ENCODE peak calls at places on chromosomes 3 and 15, in five cellular contexts. H is OCI-LY7, P is tibial artery, J is cardiac muscle cell, S is Panc1. R is an unnamed sample.

GRCh38 chr15:60526127-60526616 is 47.2 kb upstream of the ICE2 start:
- DNase-seq in J (no peak), S (no peak), H (no peak), P (no peak), R (no peak)

GRCh38 chr3:4845882-4846281 is 133.4 kb upstream of the BHLHE40 start:
- DNase-seq in S (no peak), H (no peak), P (no peak), J (no peak), R (no peak)

GRCh38 chr3:127034990-127035652 is 52.2 kb downstream of the PLXNA1 start:
- DNase-seq in H (no peak), P (peak; percentile 53), J (no peak), S (no peak), R (no peak)

GRCh38 chr3:171685116-171685895 is 125.0 kb downstream of the PLD1 start:
- DNase-seq in J (no peak), P (no peak), S (no peak), H (no peak), R (no peak)

GRCh38 chr3:132124096-132124495 is 89.3 kb upstream of the CPNE4 start:
- DNase-seq in P (no peak), S (no peak), H (no peak), J (no peak), R (no peak)

GRCh38 chr3:171393032-171393744 is 67.0 kb downstream of the TNIK start:
- DNase-seq in J (peak; percentile 88), H (no peak), S (no peak), P (no peak), R (peak; percentile 46)

GRCh38 chr3:134326760-134327593 is 47.3 kb downstream of the AMOTL2 start:
- DNase-seq in J (peak; percentile 99), P (peak; percentile 88), S (no peak), H (no peak), R (peak; percentile 94)

GRCh38 chr15:83498374-83498773 is 51.2 kb downstream of the SH3GL3 start:
- DNase-seq in P (no peak), J (no peak), H (no peak), S (no peak), R (no peak)

GRCh38 chr3:37910666-37911400 is 49.2 kb downstream of the CTDSPL start:
- DNase-seq in H (no peak), P (no peak), J (no peak), S (no peak), R (no peak)

GRCh38 chr15:49421991-49422390 is 1.1 kb upstream of the FGF7 start:
- DNase-seq in P (peak; percentile 69), J (peak; percentile 80), S (no peak), H (peak; percentile 69), R (peak; percentile 34)

GRCh38 chr15:87734571-87735373 is 521.8 kb downstream of the NTRK3 start:
- DNase-seq in P (no peak), H (no peak), S (no peak), J (no peak), R (no peak)
- H3K27ac ChIP-seq in P (no peak overlapping the region), H (no peak overlapping the region), S (no peak overlapping the region), J (no peak overlapping the region), R (no peak overlapping the region)

DNA sequence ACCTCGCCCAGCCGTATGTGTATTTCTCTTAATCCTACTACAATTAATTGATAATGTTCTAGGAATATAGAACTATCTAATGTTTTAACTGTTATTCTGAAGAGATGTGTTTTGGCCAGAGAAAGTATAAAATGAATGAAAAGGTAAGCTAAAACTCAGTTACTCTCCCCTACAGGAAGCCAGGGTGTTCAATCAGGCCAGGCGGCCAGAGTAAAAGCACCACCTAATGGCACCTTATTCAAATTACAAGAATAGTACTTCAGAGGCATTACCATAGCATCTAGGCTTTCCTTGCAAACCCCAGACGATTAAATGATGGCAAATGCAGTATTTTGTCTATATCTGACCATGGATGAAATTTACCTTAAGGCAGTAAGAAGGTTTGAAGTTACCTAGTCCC is 10.4 kb downstream of the SLC12A8 start:
- DNase-seq in S (no peak), J (peak; percentile 31), P (no peak), H (peak; percentile 16), R (no peak)
- TF ChIP-seq CTCF in S (peak; percentile 72), J (peak; percentile 31), P (no peak), H (peak; percentile 67), R (peak; percentile 34)

GRCh38 chr15:29528276-29528675 is 258.7 kb upstream of the NSMCE3 start:
- DNase-seq in H (no peak), S (no peak), J (peak; percentile 6), P (no peak), R (no peak)
- H3K4me3 ChIP-seq in H (no peak overlapping the region), S (no peak overlapping the region), J (no peak overlapping the region), P (no peak overlapping the region), R (no peak overlapping the region)

DNA sequence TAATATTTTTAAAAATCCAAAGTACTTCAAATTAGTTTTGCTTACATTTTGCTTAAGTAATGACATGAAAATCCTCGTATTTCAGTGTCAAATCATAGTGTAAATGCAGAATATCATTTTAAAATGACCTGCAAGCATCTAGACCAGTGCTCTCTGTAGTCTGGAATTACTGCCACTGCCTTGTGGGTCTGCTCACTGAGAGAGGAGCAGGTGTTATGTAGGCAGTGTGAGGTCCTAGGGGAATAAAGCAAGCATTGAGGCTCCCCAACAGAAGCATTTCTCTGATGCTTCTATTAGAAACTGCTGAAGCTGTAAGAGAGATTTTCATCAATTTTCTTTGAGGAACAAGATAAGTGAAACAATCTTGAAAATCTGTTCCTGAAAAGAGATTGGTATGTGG is 253.2 kb downstream of the BBX start:
- DNase-seq in J (no peak), P (no peak), S (no peak), H (no peak), R (no peak)
- H3K27ac ChIP-seq in J (no peak overlapping the region), P (no peak overlapping the region), S (no peak overlapping the region), H (no peak overlapping the region), R (no peak overlapping the region)

DNA sequence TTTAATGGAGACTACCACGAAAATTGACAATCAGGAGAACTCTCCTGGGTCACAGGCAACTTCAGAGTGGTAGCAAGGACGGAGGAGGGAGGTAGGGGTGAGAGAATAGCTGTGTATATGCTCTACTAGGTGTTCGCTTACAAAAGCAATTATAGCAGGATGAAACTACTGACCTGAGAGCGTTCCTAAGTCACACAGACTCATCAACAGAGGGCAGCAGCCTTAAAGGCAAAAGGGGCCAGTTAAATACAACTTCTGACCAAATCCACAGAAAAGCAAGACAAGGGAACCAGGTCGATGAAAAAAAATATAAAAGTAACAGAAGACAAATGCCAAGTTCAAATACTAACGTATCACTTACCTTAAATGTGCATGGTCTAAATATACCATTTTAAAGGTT is 894.6 kb downstream of the PLOD2 start:
- DNase-seq in H (no peak), P (no peak), S (no peak), J (no peak), R (no peak)
- TF ChIP-seq CTCF in H (no peak), P (no peak), S (no peak), J (no peak), R (no peak)

GRCh38 chr15:51265037-51265555 is 73.3 kb downstream of the CYP19A1 start:
- DNase-seq in S (no peak), P (no peak), H (no peak), J (no peak), R (no peak)

GRCh38 chr15:51266548-51266947 is 71.8 kb downstream of the CYP19A1 start:
- DNase-seq in S (no peak), J (no peak), H (no peak), P (no peak), R (no peak)

GRCh38 chr15:51269496-51269895 is 68.9 kb downstream of the CYP19A1 start:
- DNase-seq in S (no peak), J (no peak), H (no peak), P (no peak), R (no peak)

GRCh38 chr15:51267714-51268105 is 70.7 kb downstream of the CYP19A1 start:
- DNase-seq in S (no peak), H (no peak), P (no peak), J (peak; percentile 5), R (no peak)

GRCh38 chr15:51267047-51267713 is 71.2 kb downstream of the CYP19A1 start:
- DNase-seq in H (no peak), S (no peak), P (no peak), J (peak; percentile 31), R (no peak)
- H3K4me3 ChIP-seq in H (no peak overlapping the region), S (peak overlapping the region; percentile 46), P (peak overlapping the region; percentile 59), J (peak overlapping the region; percentile 31), R (peak overlapping the region; percentile 57)

GRCh38 chr3:11480663-11481298 is 162.9 kb downstream of the VGLL4 start:
- DNase-seq in J (no peak), P (no peak), S (no peak), H (no peak), R (no peak)
- H3K27ac ChIP-seq in J (peak overlapping the region; percentile 21), P (peak overlapping the region; percentile 79), S (peak overlapping the region; percentile 78), H (no peak overlapping the region), R (no peak overlapping the region)

GRCh38 chr3:53680026-53680425 is 166.2 kb downstream of the CHDH start:
- DNase-seq in J (peak; percentile 48), H (no peak), P (no peak), S (no peak), R (no peak)

GRCh38 chr3:53674582-53674981 is 171.6 kb downstream of the CHDH start:
- DNase-seq in S (no peak), P (no peak), J (no peak), H (no peak), R (no peak)

GRCh38 chr3:53675942-53676341 is 170.3 kb downstream of the CHDH start:
- DNase-seq in J (no peak), P (no peak), S (no peak), H (no peak), R (no peak)

GRCh38 chr3:53675022-53675697 is 171.1 kb downstream of the CHDH start:
- DNase-seq in J (no peak), H (no peak), P (no peak), S (no peak), R (no peak)

GRCh38 chr3:53677406-53677805 is 168.8 kb downstream of the CHDH start:
- DNase-seq in S (no peak), P (no peak), J (no peak), H (peak; percentile 10), R (no peak)
- TF ChIP-seq CTCF in S (peak; percentile 50), P (no peak), J (peak; percentile 23), H (peak; percentile 62), R (no peak)

GRCh38 chr3:71129611-71130515 is 453.7 kb downstream of the FOXP1 start:
- DNase-seq in J (peak; percentile 60), H (peak; percentile 57), P (no peak), S (no peak), R (no peak)

GRCh38 chr3:71125729-71126128 is 457.8 kb downstream of the FOXP1 start:
- DNase-seq in J (no peak), P (no peak), H (no peak), S (no peak), R (no peak)

GRCh38 chr3:71127463-71128243 is 455.9 kb downstream of the FOXP1 start:
- DNase-seq in P (no peak), J (peak; percentile 73), S (no peak), H (peak; percentile 44), R (no peak)

GRCh38 chr3:71128951-71129350 is 454.6 kb downstream of the FOXP1 start:
- DNase-seq in P (no peak), H (no peak), J (peak; percentile 32), S (no peak), R (no peak)

GRCh38 chr3:71127052-71127451 is 456.5 kb downstream of the FOXP1 start:
- DNase-seq in S (no peak), J (no peak), H (peak; percentile 37), P (no peak), R (no peak)
- H3K4me3 ChIP-seq in S (no peak overlapping the region), J (no peak overlapping the region), H (peak overlapping the region; percentile 85), P (peak overlapping the region; percentile 62), R (no peak overlapping the region)

R was measured in AG04450.